ENCODE peak calls at places on chromosome 21, in five cellular contexts. One of them, this sample, is unnamed.

GRCh38 chr21:17585875-17586450 is 26.7 kb downstream of the BTG3 start:
- DNase-seq in A549: peak
- DNase-seq in GM23338: peak
- DNase-seq in GM12878: no peak
- DNase-seq in HepG2: peak
- DNase-seq in this sample: peak

GRCh38 chr21:28229811-28230210 is 762.9 kb downstream of the LTN1 start:
- DNase-seq in A549: peak
- DNase-seq in GM23338: no peak
- DNase-seq in GM12878: no peak
- DNase-seq in HepG2: no peak
- DNase-seq in this sample: no peak

GRCh38 chr21:38831526-38832467 is 26.1 kb downstream of the ETS2 start:
- DNase-seq in A549: peak
- DNase-seq in GM23338: no peak
- DNase-seq in GM12878: peak
- DNase-seq in HepG2: peak
- DNase-seq in this sample: no peak

GRCh38 chr21:35585155-35585554 is 475.2 kb downstream of the SETD4 start:
- DNase-seq in A549: no peak
- DNase-seq in GM23338: no peak
- DNase-seq in GM12878: no peak
- DNase-seq in HepG2: no peak
- DNase-seq in this sample: no peak

GRCh38 chr21:38976900-38977299 is 171.2 kb downstream of the ETS2 start:
- DNase-seq in A549: no peak
- DNase-seq in GM23338: no peak
- DNase-seq in GM12878: no peak
- DNase-seq in HepG2: no peak
- DNase-seq in this sample: no peak

GRCh38 chr21:32717851-32718316 is 9.9 kb downstream of the SYNJ1 start:
- DNase-seq in A549: no peak
- DNase-seq in GM23338: no peak
- DNase-seq in GM12878: no peak
- DNase-seq in HepG2: no peak
- DNase-seq in this sample: no peak

GRCh38 chr21:29231781-29232548 is 66.8 kb upstream of the BACH1 start:
- DNase-seq in A549: no peak
- DNase-seq in GM23338: no peak
- DNase-seq in GM12878: no peak
- DNase-seq in HepG2: no peak
- DNase-seq in this sample: no peak

GRCh38 chr21:33078907-33079582 is 9.1 kb downstream of the OLIG1 start:
- DNase-seq in A549: peak
- DNase-seq in GM23338: no peak
- DNase-seq in GM12878: peak
- DNase-seq in HepG2: peak
- DNase-seq in this sample: peak

GRCh38 chr21:30480145-30480544 is at the start of gene KRTAP19-1:
- DNase-seq in A549: no peak
- DNase-seq in GM23338: no peak
- DNase-seq in GM12878: no peak
- DNase-seq in HepG2: no peak
- DNase-seq in this sample: no peak

GRCh38 chr21:37658994-37659458 is 257.2 kb downstream of the KCNJ6 start:
- DNase-seq in A549: peak
- DNase-seq in GM23338: no peak
- DNase-seq in GM12878: no peak
- DNase-seq in HepG2: no peak
- DNase-seq in this sample: peak

GRCh38 chr21:42636931-42637601 is 16.4 kb upstream of the PDE9A start:
- DNase-seq in A549: no peak
- DNase-seq in GM23338: no peak
- DNase-seq in GM12878: no peak
- DNase-seq in HepG2: no peak
- DNase-seq in this sample: no peak

GRCh38 chr21:42638266-42638863 is 15.1 kb upstream of the PDE9A start:
- DNase-seq in A549: no peak
- DNase-seq in GM23338: no peak
- DNase-seq in GM12878: no peak
- DNase-seq in HepG2: no peak
- DNase-seq in this sample: no peak

GRCh38 chr21:42635848-42636534 is 17.4 kb upstream of the PDE9A start:
- DNase-seq in A549: no peak
- DNase-seq in GM23338: no peak
- DNase-seq in GM12878: no peak
- DNase-seq in HepG2: no peak
- DNase-seq in this sample: no peak

GRCh38 chr21:42636535-42636914 is 16.9 kb upstream of the PDE9A start:
- DNase-seq in A549: no peak
- DNase-seq in GM23338: no peak
- DNase-seq in GM12878: no peak
- DNase-seq in HepG2: no peak
- DNase-seq in this sample: no peak

GRCh38 chr21:42637602-42638041 is 15.8 kb upstream of the PDE9A start:
- DNase-seq in A549: no peak
- DNase-seq in GM23338: no peak
- DNase-seq in GM12878: no peak
- DNase-seq in HepG2: no peak
- DNase-seq in this sample: no peak
- TF ChIP-seq JUNB in A549: no peak
- TF ChIP-seq JUNB in GM23338: no peak
- TF ChIP-seq JUNB in GM12878: no peak
- TF ChIP-seq JUNB in HepG2: no peak
- TF ChIP-seq JUNB in this sample: no peak

GRCh38 chr21:41427556-41427955 is 1.5 kb downstream of the MX1 start:
- DNase-seq in A549: no peak
- DNase-seq in GM23338: no peak
- DNase-seq in GM12878: no peak
- DNase-seq in HepG2: no peak
- DNase-seq in this sample: no peak

GRCh38 chr21:41425588-41425953 is 468 bp upstream of the MX1 start:
- DNase-seq in A549: no peak
- DNase-seq in GM23338: no peak
- DNase-seq in GM12878: no peak
- DNase-seq in HepG2: no peak
- DNase-seq in this sample: no peak

GRCh38 chr21:41426656-41427311 is 745 bp downstream of the MX1 start:
- DNase-seq in A549: no peak
- DNase-seq in GM23338: peak
- DNase-seq in GM12878: no peak
- DNase-seq in HepG2: no peak
- DNase-seq in this sample: no peak

GRCh38 chr21:41428311-41428710 is 2.3 kb downstream of the MX1 start:
- DNase-seq in A549: no peak
- DNase-seq in GM23338: no peak
- DNase-seq in GM12878: no peak
- DNase-seq in HepG2: no peak
- DNase-seq in this sample: no peak

DNA sequence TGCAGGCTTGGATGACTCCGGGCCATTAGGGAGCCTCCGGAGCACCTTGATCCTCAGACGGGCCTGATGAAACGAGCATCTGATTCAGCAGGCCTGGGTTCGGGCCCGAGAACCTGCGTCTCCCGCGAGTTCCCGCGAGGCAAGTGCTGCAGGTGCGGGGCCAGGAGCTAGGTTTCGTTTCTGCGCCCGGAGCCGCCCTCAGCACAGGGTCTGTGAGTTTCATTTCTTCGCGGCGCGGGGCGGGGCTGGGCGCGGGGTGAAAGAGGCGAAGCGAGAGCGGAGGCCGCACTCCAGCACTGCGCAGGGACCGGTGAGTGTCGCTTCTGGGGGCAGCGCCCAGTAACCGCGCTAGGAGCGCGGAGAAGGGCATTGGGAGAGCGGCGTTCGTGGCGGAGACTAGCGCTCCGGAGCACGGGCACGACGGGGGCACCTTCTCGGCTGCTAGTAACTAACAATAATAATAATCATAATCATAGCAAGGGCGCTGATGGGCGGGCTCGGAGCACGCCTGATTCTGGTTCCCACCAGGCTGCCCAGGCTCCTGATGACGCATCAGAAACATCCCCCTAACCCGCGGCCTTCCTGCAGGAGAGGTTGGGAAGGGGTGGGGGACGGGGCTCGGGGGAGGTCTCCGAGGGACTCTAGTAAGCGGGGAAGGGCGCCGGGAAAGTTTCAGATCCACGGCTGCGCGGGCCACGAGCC is at the start of gene MX1:
- DNase-seq in A549: peak
- DNase-seq in GM23338: peak
- DNase-seq in GM12878: peak
- DNase-seq in HepG2: peak
- DNase-seq in this sample: no peak
- TF ChIP-seq JUNB in A549: no peak
- TF ChIP-seq JUNB in GM23338: no peak
- TF ChIP-seq JUNB in GM12878: no peak
- TF ChIP-seq JUNB in HepG2: no peak
- TF ChIP-seq JUNB in this sample: no peak

GRCh38 chr21:42040411-42041180 is 30.4 kb upstream of the ZBTB21 start:
- DNase-seq in A549: peak
- DNase-seq in GM23338: no peak
- DNase-seq in GM12878: no peak
- DNase-seq in HepG2: peak
- DNase-seq in this sample: no peak
- TF ChIP-seq JUNB in A549: no peak
- TF ChIP-seq JUNB in GM23338: no peak
- TF ChIP-seq JUNB in GM12878: no peak
- TF ChIP-seq JUNB in HepG2: no peak
- TF ChIP-seq JUNB in this sample: no peak

DNA sequence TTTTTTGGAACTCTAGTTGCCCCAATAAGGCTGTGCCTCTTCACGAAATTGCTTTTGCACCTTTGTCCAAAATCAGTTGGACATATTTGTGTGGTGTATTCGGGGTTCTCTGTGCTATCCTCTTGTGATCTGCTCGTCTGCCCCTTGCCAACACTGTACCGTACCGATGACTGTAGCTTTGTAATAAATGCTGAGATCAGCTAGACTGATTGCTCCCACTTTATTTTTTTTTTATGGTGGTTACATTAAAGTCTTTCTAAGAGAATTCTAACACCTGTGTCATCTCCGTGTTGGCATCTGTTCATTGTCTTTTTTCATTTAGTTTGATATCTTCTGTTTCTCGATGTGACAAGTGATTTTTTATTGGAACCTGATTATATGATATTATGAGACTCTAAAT is 94.1 kb downstream of the ADARB1 start:
- DNase-seq in A549: no peak
- DNase-seq in GM23338: no peak
- DNase-seq in GM12878: no peak
- DNase-seq in HepG2: no peak
- DNase-seq in this sample: no peak
- TF ChIP-seq JUNB in A549: no peak
- TF ChIP-seq JUNB in GM23338: no peak
- TF ChIP-seq JUNB in GM12878: no peak
- TF ChIP-seq JUNB in HepG2: no peak
- TF ChIP-seq JUNB in this sample: no peak

GRCh38 chr21:43879348-43880110 is 14.5 kb downstream of the AGPAT3 start:
- DNase-seq in A549: no peak
- DNase-seq in GM23338: no peak
- DNase-seq in GM12878: no peak
- DNase-seq in HepG2: no peak
- DNase-seq in this sample: no peak

GRCh38 chr21:43881283-43881682 is 16.3 kb downstream of the AGPAT3 start:
- DNase-seq in A549: no peak
- DNase-seq in GM23338: no peak
- DNase-seq in GM12878: no peak
- DNase-seq in HepG2: no peak
- DNase-seq in this sample: no peak

GRCh38 chr21:43877936-43878575 is 13.0 kb downstream of the AGPAT3 start:
- DNase-seq in A549: no peak
- DNase-seq in GM23338: no peak
- DNase-seq in GM12878: no peak
- DNase-seq in HepG2: no peak
- DNase-seq in this sample: no peak

GRCh38 chr21:43881918-43882317 is 16.9 kb downstream of the AGPAT3 start:
- DNase-seq in A549: no peak
- DNase-seq in GM23338: no peak
- DNase-seq in GM12878: no peak
- DNase-seq in HepG2: no peak
- DNase-seq in this sample: no peak

GRCh38 chr21:43880111-43880985 is 15.3 kb downstream of the AGPAT3 start:
- DNase-seq in A549: no peak
- DNase-seq in GM23338: peak
- DNase-seq in GM12878: no peak
- DNase-seq in HepG2: no peak
- DNase-seq in this sample: no peak
- TF ChIP-seq JUNB in A549: no peak
- TF ChIP-seq JUNB in GM23338: no peak
- TF ChIP-seq JUNB in GM12878: no peak
- TF ChIP-seq JUNB in HepG2: no peak
- TF ChIP-seq JUNB in this sample: no peak

DNA sequence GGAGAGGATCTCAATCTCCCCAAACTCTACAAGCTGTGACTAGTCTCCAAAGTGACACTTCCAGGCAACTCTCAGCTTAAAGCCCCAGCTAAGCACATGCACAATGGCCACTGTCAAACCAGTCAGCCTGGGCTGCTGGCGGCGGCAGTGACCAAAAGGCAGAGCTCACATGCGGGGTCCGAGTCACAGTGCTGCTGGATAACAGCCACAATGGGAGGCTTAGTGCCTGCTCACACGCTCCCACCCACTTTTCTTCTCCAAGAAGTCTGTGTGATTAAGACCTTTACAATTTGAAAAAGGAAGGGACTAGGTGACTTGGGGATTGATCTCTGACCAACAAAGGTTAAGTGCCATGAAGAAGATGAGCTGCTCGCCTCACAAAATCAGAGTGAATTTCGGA is 16.8 kb downstream of the RIPK4 start:
- DNase-seq in A549: no peak
- DNase-seq in GM23338: no peak
- DNase-seq in GM12878: no peak
- DNase-seq in HepG2: no peak
- DNase-seq in this sample: no peak
- TF ChIP-seq JUNB in A549: no peak
- TF ChIP-seq JUNB in GM23338: no peak
- TF ChIP-seq JUNB in GM12878: no peak
- TF ChIP-seq JUNB in HepG2: no peak
- TF ChIP-seq JUNB in this sample: no peak